ENCODE peak calls at places on chromosome 2, in nine cellular contexts. H is transverse colon, J is gastrocnemius medialis, Z is esophagus squamous epithelium, M is A549, Q is right lobe of liver, Y is stomach, I is body of pancreas, C is uterus. O is an unnamed sample. For H3K4me1, the result is how much of the 10 kb centered on the place peaks cover.

GRCh38 chr2:136327162-136327852 is 209.4 kb upstream of the CXCR4 start:
- DNase-seq in H (peak), J (no peak), Z (no peak), M (no peak), Q (no peak), Y (peak), I (peak), C (no peak), O (no peak)

GRCh38 chr2:43634604-43635306 is 2.3 kb upstream of the PLEKHH2 start:
- DNase-seq in H (no peak), J (no peak), Z (no peak), M (peak), Q (no peak), Y (no peak), I (peak), C (peak), O (no peak)

GRCh38 chr2:178635897-178636296 is 155.6 kb downstream of the PLEKHA3 start:
- DNase-seq in H (no peak), J (no peak), Z (no peak), M (no peak), Q (no peak), Y (no peak), I (no peak), C (no peak), O (no peak)

GRCh38 chr2:213129311-213129710 is 22.1 kb downstream of the IKZF2 start:
- DNase-seq in H (no peak), J (no peak), Z (no peak), M (no peak), Q (no peak), Y (no peak), I (no peak), C (no peak), O (no peak)

GRCh38 chr2:225400060-225400511 is 576 bp downstream of the NYAP2 start:
- DNase-seq in H (no peak), J (no peak), Z (no peak), M (peak), Q (no peak), Y (no peak), I (peak), C (no peak), O (no peak)

GRCh38 chr2:233424028-233424951 is 70.0 kb downstream of the DGKD start:
- DNase-seq in H (peak), J (peak), Z (no peak), M (no peak), Q (no peak), Y (peak), I (no peak), C (no peak), O (no peak)

GRCh38 chr2:237281900-237282306 is 132.1 kb downstream of the COL6A3 start:
- DNase-seq in H (no peak), J (no peak), Z (no peak), M (no peak), Q (no peak), Y (no peak), I (no peak), C (no peak), O (no peak)

GRCh38 chr2:167196461-167197252 is 308.4 kb downstream of the XIRP2 start:
- DNase-seq in H (no peak), J (peak), Z (no peak), M (no peak), Q (no peak), Y (no peak), I (peak), C (no peak), O (peak)

GRCh38 chr2:131431336-131431735 is 44.6 kb upstream of the TUBA3D start:
- DNase-seq in H (no peak), J (no peak), Z (no peak), M (no peak), Q (no peak), Y (no peak), I (no peak), C (no peak), O (no peak)

GRCh38 chr2:143229952-143230351 is 100.7 kb downstream of the ARHGAP15 start:
- DNase-seq in H (no peak), J (no peak), Z (no peak), M (no peak), Q (no peak), Y (no peak), I (no peak), C (no peak), O (no peak)

GRCh38 chr2:28747714-28748113 is 3.9 kb upstream of the PPP1CB start:
- DNase-seq in H (peak), J (no peak), Z (no peak), M (no peak), Q (no peak), Y (no peak), I (no peak), C (no peak), O (no peak)

GRCh38 chr2:119641562-119642258 is 37.3 kb upstream of the TMEM177 start:
- DNase-seq in H (peak), J (peak), Z (no peak), M (peak), Q (peak), Y (peak), I (peak), C (peak), O (peak)

GRCh38 chr2:136086253-136087016 is 31.5 kb downstream of the CXCR4 start:
- DNase-seq in H (no peak), J (no peak), Z (no peak), M (no peak), Q (no peak), Y (no peak), I (no peak), C (no peak), O (no peak)

GRCh38 chr2:75002007-75002406 is 43.6 kb downstream of the POLE4 start:
- DNase-seq in H (no peak), J (no peak), Z (no peak), M (no peak), Q (no peak), Y (no peak), I (no peak), C (no peak), O (no peak)

GRCh38 chr2:152600698-152601097 is 116.6 kb downstream of the PRPF40A start:
- DNase-seq in H (no peak), J (peak), Z (no peak), M (no peak), Q (no peak), Y (no peak), I (no peak), C (no peak), O (no peak)

GRCh38 chr2:38875576-38876367 is at the start of the genes DHX57 and MORN2:
- DNase-seq in H (peak), J (peak), Z (peak), M (peak), Q (peak), Y (peak), I (peak), C (peak), O (peak)

GRCh38 chr2:45353879-45354278 is 257.2 kb downstream of the SRBD1 start:
- DNase-seq in H (no peak), J (no peak), Z (no peak), M (no peak), Q (no peak), Y (no peak), I (no peak), C (no peak), O (no peak)
- TF ChIP-seq POLR2A in H (no peak), J (no peak), Z (no peak), M (no peak), Q (no peak), Y (no peak), I (no peak), C (no peak), O (no peak)

DNA sequence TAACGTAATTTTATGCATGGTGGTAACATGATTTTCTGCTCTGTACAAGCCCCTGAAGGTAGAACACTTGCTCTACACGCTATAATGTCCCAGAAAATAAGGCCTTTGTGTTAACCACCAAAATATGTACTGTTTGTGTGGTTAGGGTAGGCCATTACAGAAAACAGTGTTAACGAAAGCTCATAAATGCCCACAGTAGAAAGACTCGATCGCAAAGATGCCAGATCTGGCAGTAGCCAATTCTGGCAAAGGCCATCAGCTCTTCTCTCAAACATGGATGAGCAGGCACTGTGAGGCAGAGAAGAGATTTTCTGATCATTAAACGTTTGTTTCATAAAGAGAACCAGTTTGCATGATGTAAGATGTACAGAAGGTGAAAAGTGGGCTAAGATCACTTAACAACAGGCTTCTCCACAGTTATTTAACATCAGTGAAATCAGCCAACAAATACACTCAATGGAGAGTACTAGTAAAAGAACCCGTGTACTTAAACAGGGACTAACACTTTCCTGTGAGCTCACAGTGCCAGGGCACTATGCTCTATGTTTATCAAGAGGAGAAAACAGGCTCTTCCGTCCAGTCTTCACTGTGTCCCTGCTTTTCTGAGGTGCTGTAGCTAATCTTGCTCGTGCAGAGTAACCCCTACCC is 80.3 kb downstream of the SPRED2 start:
- DNase-seq in H (no peak), J (no peak), Z (no peak), M (no peak), Q (no peak), Y (no peak), I (no peak), C (no peak), O (no peak)
- H3K4me1 ChIP-seq in H (half or more), J (under half), Z (under half), M (under half), Q (under half), Y (under half), I (under half), C (under half), O (under half)

DNA sequence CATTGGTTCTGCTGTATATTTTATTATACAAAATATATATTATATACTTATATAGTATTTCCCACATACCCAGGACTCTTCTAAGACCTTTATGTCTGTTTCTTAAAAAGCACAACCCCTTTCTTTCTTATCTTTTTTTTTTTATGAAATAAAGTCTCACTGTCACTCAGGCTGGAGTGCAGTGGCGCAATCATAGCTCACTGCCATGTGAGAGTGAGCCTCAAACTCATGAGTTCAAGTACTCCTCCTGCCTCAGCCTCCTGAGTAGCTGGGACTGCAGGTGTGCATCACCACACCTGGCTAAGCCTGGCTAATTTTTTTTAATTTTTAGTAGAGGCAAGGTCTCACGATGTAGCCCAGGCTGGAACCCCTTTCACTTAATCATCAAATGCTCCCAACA is 72.3 kb downstream of the CLHC1 start:
- DNase-seq in H (no peak), J (no peak), Z (no peak), M (no peak), Q (no peak), Y (no peak), I (no peak), C (no peak), O (no peak)
- H3K27ac ChIP-seq in H (no peak), J (no peak), Z (no peak), M (no peak), Q (no peak), Y (no peak), I (peak), C (no peak), O (no peak)

GRCh38 chr2:96739633-96740428 is at the start of gene LMAN2L:
- DNase-seq in H (peak), J (peak), Z (peak), M (peak), Q (peak), Y (peak), I (peak), C (peak), O (peak)
- TF ChIP-seq POLR2A in H (peak), J (peak), Z (no peak), M (peak), Q (peak), Y (no peak), I (peak), C (peak), O (no peak)

GRCh38 chr2:127703282-127703681 is 2.0 kb downstream of the SFT2D3 start:
- DNase-seq in H (no peak), J (no peak), Z (no peak), M (no peak), Q (no peak), Y (no peak), I (no peak), C (no peak), O (no peak)

GRCh38 chr2:127700527-127701192 is 637 bp upstream of the SFT2D3 start:
- DNase-seq in H (peak), J (peak), Z (peak), M (peak), Q (peak), Y (peak), I (peak), C (peak), O (peak)

GRCh38 chr2:127701651-127702394 is 526 bp downstream of the SFT2D3 start:
- DNase-seq in H (peak), J (peak), Z (peak), M (peak), Q (peak), Y (peak), I (peak), C (peak), O (peak)

GRCh38 chr2:127701193-127701650 is at the start of gene SFT2D3:
- DNase-seq in H (peak), J (peak), Z (peak), M (peak), Q (peak), Y (peak), I (peak), C (peak), O (peak)

GRCh38 chr2:127702395-127703009 is 1.2 kb downstream of the SFT2D3 start:
- DNase-seq in H (no peak), J (no peak), Z (no peak), M (no peak), Q (no peak), Y (no peak), I (no peak), C (no peak), O (no peak)
- H3K4me1 ChIP-seq in H (under half), J (under half), Z (under half), M (under half), Q (under half), Y (under half), I (under half), C (under half), O (under half)

O was measured in heart left ventricle.